ENCODE peak calls at places on chromosomes 2 and 18, in eight cellular contexts. I, Y, L, F, P, V, G and N are unnamed samples.

GRCh38 chr2:170924969-170925368 is 4.1 kb upstream of the GORASP2 start:
- DNase-seq in I (no peak), Y (no peak), L (no peak), F (no peak), P (no peak), V (no peak), G (no peak), N (no peak)

GRCh38 chr2:230757476-230757875 is 44.8 kb downstream of the CAB39 start:
- DNase-seq in I (no peak), Y (no peak), L (no peak), F (no peak), P (no peak), V (no peak), G (no peak), N (no peak)

GRCh38 chr18:3179430-3180089 is 40.2 kb downstream of the MYOM1 start:
- DNase-seq in I (no peak), Y (no peak), L (no peak), F (no peak), P (no peak), V (no peak), G (no peak), N (no peak)

GRCh38 chr2:169748316-169748715 is 14.7 kb downstream of the KLHL23 start:
- DNase-seq in I (no peak), Y (no peak), L (no peak), F (no peak), P (no peak), V (no peak), G (no peak), N (no peak)

GRCh38 chr2:208320686-208321085 is 54.6 kb downstream of the PIKFYVE start:
- DNase-seq in I (no peak), Y (no peak), L (no peak), F (no peak), P (no peak), V (no peak), G (peak), N (no peak)

GRCh38 chr18:12556946-12557806 is 100.7 kb downstream of the SPIRE1 start:
- DNase-seq in I (no peak), Y (no peak), L (no peak), F (no peak), P (no peak), V (no peak), G (peak), N (no peak)

GRCh38 chr2:109364212-109364611 is 235.2 kb downstream of the SH3RF3 start:
- DNase-seq in I (no peak), Y (no peak), L (no peak), F (no peak), P (no peak), V (no peak), G (no peak), N (no peak)

GRCh38 chr2:140791802-140792201 is 1339.0 kb downstream of the LRP1B start:
- DNase-seq in I (no peak), Y (no peak), L (no peak), F (no peak), P (no peak), V (no peak), G (no peak), N (no peak)

GRCh38 chr2:222434204-222434603 is 9.9 kb downstream of the SGPP2 start:
- DNase-seq in I (no peak), Y (no peak), L (no peak), F (no peak), P (no peak), V (no peak), G (no peak), N (no peak)

GRCh38 chr2:160210599-160211138 is 10.6 kb upstream of the ITGB6 start:
- DNase-seq in I (peak), Y (no peak), L (peak), F (peak), P (peak), V (peak), G (peak), N (peak)

GRCh38 chr2:110865188-110865587 is 132.8 kb downstream of the ACOXL start:
- DNase-seq in I (no peak), Y (no peak), L (no peak), F (no peak), P (peak), V (no peak), G (no peak), N (no peak)

GRCh38 chr2:97891611-97892010 is 104.1 kb downstream of the TMEM131 start:
- DNase-seq in I (no peak), Y (no peak), L (no peak), F (no peak), P (no peak), V (no peak), G (no peak), N (no peak)

GRCh38 chr2:72745679-72746368 is 80.0 kb downstream of the EXOC6B start:
- DNase-seq in I (no peak), Y (no peak), L (peak), F (peak), P (no peak), V (peak), G (no peak), N (no peak)

GRCh38 chr2:177651833-177652232 is 259.3 kb downstream of the AGPS start:
- DNase-seq in I (no peak), Y (no peak), L (no peak), F (no peak), P (no peak), V (no peak), G (no peak), N (no peak)

GRCh38 chr18:32754508-32755263 is 18.1 kb downstream of the KLHL14 start:
- DNase-seq in I (no peak), Y (no peak), L (no peak), F (no peak), P (no peak), V (no peak), G (no peak), N (no peak)